ENCODE peak calls at places on chromosome 18, in four cellular contexts. One of them, this sample, is unnamed.

GRCh38 chr18:4004176-4004829 is 450.8 kb downstream of the DLGAP1 start:
- DNase-seq in PC-9: no peak
- DNase-seq in HCT116: peak; percentile 16
- DNase-seq in astrocyte: peak; percentile 47
- DNase-seq in this sample: no peak

GRCh38 chr18:74378179-74378682 is 62.6 kb downstream of the C18orf63 start:
- DNase-seq in PC-9: no peak
- DNase-seq in HCT116: no peak
- DNase-seq in astrocyte: no peak
- DNase-seq in this sample: no peak

GRCh38 chr18:68221116-68221724 is 493.7 kb downstream of the TMX3 start:
- DNase-seq in PC-9: no peak
- DNase-seq in HCT116: no peak
- DNase-seq in astrocyte: peak; percentile 72
- DNase-seq in this sample: no peak

GRCh38 chr18:2471523-2471922 is 99.8 kb downstream of the METTL4 start:
- DNase-seq in PC-9: no peak
- DNase-seq in HCT116: no peak
- DNase-seq in astrocyte: no peak
- DNase-seq in this sample: no peak

GRCh38 chr18:48672671-48673340 is 134.0 kb downstream of the CTIF start:
- DNase-seq in PC-9: no peak
- DNase-seq in HCT116: no peak
- DNase-seq in astrocyte: no peak
- DNase-seq in this sample: peak; percentile 57

GRCh38 chr18:23824704-23825103 is 135.5 kb downstream of the LAMA3 start:
- DNase-seq in PC-9: no peak
- DNase-seq in HCT116: no peak
- DNase-seq in astrocyte: peak; percentile 55
- DNase-seq in this sample: no peak

GRCh38 chr18:8006979-8007378 is 439.9 kb downstream of the PTPRM start:
- DNase-seq in PC-9: no peak
- DNase-seq in HCT116: no peak
- DNase-seq in astrocyte: no peak
- DNase-seq in this sample: no peak

GRCh38 chr18:3494569-3494968 is 44.6 kb downstream of the TGIF1 start:
- DNase-seq in PC-9: no peak
- DNase-seq in HCT116: no peak
- DNase-seq in astrocyte: no peak
- DNase-seq in this sample: no peak

DNA sequence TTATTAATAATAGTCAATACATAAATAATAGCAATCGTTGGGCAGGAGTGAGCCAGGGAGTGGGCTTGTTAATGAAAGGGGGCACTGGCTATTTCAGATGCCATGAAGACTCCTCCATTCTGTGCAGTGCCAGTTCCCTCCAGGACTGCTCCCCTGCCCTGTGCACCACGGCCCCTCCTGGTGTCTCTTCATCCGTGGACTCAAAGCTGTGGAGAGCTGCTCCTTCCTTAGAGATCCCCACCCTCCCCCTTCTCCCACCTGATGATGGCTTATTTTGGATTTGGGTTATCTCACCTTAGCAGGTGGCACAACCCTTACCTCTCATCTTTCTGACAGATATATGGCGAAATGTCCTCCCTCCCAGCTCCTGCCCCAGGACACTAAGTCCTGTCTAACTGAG is 3.1 kb upstream of the CELF4 start:
- DNase-seq in PC-9: no peak
- DNase-seq in HCT116: no peak
- DNase-seq in astrocyte: no peak
- DNase-seq in this sample: no peak
- H3K27me3 ChIP-seq in PC-9: no peaks in the 10 kb centered on the region
- H3K27me3 ChIP-seq in HCT116: peaks cover 2% of the 10 kb centered on the region
- H3K27me3 ChIP-seq in astrocyte: peaks cover 33% of the 10 kb centered on the region
- H3K27me3 ChIP-seq in this sample: no peaks in the 10 kb centered on the region

GRCh38 chr18:22165603-22166069 is 3.8 kb upstream of the GATA6 start:
- DNase-seq in PC-9: no peak
- DNase-seq in HCT116: no peak
- DNase-seq in astrocyte: no peak
- DNase-seq in this sample: no peak

GRCh38 chr18:22163432-22163831 is 6.0 kb upstream of the GATA6 start:
- DNase-seq in PC-9: no peak
- DNase-seq in HCT116: no peak
- DNase-seq in astrocyte: no peak
- DNase-seq in this sample: no peak

GRCh38 chr18:22165049-22165602 is 4.3 kb upstream of the GATA6 start:
- DNase-seq in PC-9: no peak
- DNase-seq in HCT116: no peak
- DNase-seq in astrocyte: no peak
- DNase-seq in this sample: no peak

GRCh38 chr18:22166070-22166972 is 3.1 kb upstream of the GATA6 start:
- DNase-seq in PC-9: no peak
- DNase-seq in HCT116: no peak
- DNase-seq in astrocyte: no peak
- DNase-seq in this sample: no peak

DNA sequence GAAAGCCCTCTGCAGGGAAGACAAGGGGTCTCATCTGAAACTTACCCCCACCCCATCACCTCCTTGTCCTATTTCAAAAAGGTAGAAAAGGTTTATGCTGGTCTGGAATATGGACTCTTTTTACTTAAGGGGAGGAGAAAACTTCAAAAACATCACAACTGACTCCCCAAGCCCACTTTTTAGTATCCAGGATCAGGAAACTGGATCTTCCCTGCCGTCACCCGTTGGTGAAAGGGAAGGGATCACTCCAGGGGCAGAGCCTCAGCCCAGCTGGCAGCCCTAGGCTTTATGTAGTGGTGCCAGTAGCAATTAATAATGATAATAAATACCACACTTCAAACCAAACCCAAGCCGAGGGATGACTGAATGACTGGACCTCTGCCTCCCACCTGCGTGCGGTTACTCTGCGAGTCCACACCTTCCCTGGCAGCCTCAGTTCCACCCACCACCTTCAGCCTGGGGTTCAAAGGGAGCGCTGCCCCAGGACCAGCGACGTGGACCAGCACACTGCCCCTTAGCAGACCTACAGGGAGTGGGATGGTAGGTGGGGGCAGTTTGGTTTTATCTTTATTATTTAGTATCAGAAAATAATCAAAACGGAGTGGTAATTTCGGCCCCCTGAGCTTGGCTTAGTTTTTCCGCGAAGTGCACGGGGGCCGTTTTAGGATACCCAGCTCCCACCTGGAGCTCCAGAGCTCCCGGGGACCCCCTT is 4.9 kb upstream of the GATA6 start:
- DNase-seq in PC-9: no peak
- DNase-seq in HCT116: no peak
- DNase-seq in astrocyte: no peak
- DNase-seq in this sample: no peak
- TF ChIP-seq EZH2 in PC-9: no peak
- TF ChIP-seq EZH2 in HCT116: no peak
- TF ChIP-seq EZH2 in astrocyte: peak; percentile 96
- TF ChIP-seq EZH2 in this sample: no peak

DNA sequence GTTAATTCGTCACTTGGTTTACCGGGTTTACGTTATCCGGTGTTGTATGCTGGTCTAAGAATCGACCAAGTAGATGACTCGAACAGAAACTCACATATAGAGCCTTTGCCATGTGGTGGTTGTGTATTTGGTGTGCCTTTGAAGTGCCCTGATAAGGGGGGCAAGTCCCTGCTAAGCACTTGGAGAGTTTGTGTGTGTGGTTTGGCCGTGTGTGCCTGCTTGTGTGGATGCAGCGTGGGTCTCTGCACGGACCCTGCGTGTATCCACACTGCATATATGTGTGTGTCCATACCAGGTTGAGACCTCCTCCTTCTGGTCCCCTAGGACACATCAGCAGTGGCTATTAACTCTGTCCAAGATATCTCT is 2.4 kb upstream of the CELF4 start:
- DNase-seq in PC-9: no peak
- DNase-seq in HCT116: no peak
- DNase-seq in astrocyte: no peak
- DNase-seq in this sample: no peak
- H3K27me3 ChIP-seq in PC-9: no peaks in the 10 kb centered on the region
- H3K27me3 ChIP-seq in HCT116: peaks cover 4% of the 10 kb centered on the region
- H3K27me3 ChIP-seq in astrocyte: peaks cover 33% of the 10 kb centered on the region
- H3K27me3 ChIP-seq in this sample: no peaks in the 10 kb centered on the region

GRCh38 chr18:57802869-57803118 is 321 bp downstream of the ATP8B1 start:
- DNase-seq in PC-9: no peak
- DNase-seq in HCT116: no peak
- DNase-seq in astrocyte: no peak
- DNase-seq in this sample: no peak

GRCh38 chr18:57801379-57802165 is 1.5 kb downstream of the ATP8B1 start:
- DNase-seq in PC-9: no peak
- DNase-seq in HCT116: no peak
- DNase-seq in astrocyte: no peak
- DNase-seq in this sample: no peak

GRCh38 chr18:57805117-57805516 is 2.0 kb upstream of the ATP8B1 start:
- DNase-seq in PC-9: no peak
- DNase-seq in HCT116: no peak
- DNase-seq in astrocyte: no peak
- DNase-seq in this sample: no peak

GRCh38 chr18:57802166-57802868 is 798 bp downstream of the ATP8B1 start:
- DNase-seq in PC-9: no peak
- DNase-seq in HCT116: no peak
- DNase-seq in astrocyte: no peak
- DNase-seq in this sample: peak; percentile 32

DNA sequence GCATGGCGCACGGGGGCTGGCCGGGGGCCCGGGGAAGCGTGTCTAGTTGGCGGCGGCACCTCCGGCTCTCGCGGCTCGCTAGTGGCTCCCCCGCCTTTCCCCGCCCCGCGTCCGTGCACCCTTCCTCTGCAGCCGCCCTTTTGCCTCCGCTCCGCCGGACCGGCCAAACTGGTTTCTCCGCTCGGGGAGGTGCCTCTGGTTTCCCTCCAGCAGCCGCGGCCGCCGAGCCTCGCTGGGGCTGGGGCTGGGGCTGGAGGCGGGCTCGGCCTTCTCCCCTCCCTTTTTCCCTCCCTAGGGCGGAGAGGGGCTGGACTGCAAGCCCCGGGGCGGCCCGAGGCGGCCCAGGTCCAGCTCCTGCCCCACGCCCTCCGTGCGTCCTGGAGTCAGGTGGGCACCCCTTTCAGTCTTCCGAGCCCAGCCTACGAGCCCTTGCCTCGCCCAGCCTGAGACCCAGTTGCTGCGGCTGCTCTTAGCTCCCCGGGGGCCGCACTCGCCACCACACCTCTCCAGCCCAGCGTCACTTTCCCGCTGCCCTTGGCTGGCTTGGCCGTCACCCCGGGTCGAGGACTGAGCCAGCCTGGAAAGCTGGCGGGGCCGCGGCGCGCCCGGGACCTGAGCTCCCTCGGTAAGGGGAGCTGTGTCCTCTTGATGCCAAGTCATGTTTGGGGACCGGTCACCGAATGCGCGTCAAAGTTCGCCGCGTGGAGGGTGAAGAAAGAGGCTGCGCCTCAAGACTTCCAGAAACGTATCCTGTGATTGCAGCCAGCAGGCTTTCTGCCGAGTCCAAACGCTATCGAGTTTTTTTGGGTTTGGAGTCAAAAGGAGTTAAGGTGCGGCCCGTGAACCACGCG is at the start of gene ATP8B1:
- DNase-seq in PC-9: peak; percentile 95
- DNase-seq in HCT116: peak; percentile 78
- DNase-seq in astrocyte: peak; percentile 65
- DNase-seq in this sample: no peak
- TF ChIP-seq EZH2 in PC-9: no peak
- TF ChIP-seq EZH2 in HCT116: no peak
- TF ChIP-seq EZH2 in astrocyte: no peak
- TF ChIP-seq EZH2 in this sample: no peak

GRCh38 chr18:46650681-46651080 is 6.3 kb downstream of the LOXHD1 start:
- DNase-seq in PC-9: no peak
- DNase-seq in HCT116: no peak
- DNase-seq in astrocyte: no peak
- DNase-seq in this sample: no peak

GRCh38 chr18:46646468-46646867 is 10.6 kb downstream of the LOXHD1 start:
- DNase-seq in PC-9: no peak
- DNase-seq in HCT116: no peak
- DNase-seq in astrocyte: no peak
- DNase-seq in this sample: no peak

DNA sequence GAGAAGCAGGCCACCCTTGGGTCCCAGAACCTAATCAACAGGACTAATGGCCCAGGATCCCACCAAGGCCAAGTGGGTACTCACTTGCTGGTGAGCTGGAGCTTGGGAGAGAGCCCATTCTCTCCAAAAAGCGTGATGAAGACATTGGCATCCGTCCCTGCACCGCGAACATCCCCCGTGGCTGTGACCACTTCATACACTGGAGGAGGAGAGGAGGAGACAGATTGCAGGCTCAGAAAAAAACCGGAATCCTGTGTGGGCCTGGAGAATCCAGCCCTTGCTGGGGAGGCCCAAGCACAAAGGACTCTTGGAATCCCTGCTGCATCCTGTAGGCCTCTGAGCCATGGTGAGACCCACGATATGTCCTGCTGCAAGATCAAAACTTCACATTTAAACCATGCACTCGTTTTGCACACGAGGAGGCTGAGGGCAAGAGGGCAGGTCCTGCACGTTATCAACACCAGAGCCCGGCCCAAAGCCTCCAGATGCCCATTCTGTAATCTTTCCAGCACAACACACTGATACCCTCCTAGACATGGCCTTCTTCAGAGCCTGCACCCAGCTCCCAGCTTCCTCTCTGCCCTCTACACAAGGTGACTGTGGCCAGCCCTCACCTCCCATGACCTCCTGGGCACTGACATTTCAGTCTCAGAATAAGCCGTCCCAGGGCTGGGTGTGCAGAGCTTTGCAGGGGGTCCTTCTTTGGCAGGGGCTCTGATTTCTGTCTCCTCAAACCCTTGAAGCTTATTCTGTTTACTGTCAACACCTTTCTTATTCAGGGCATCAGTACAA is 7.8 kb downstream of the LOXHD1 start:
- DNase-seq in PC-9: no peak
- DNase-seq in HCT116: no peak
- DNase-seq in astrocyte: no peak
- DNase-seq in this sample: no peak
- H3K27me3 ChIP-seq in PC-9: peaks cover 55% of the 10 kb centered on the region
- H3K27me3 ChIP-seq in HCT116: peaks cover 16% of the 10 kb centered on the region
- H3K27me3 ChIP-seq in astrocyte: peaks cover 5% of the 10 kb centered on the region
- H3K27me3 ChIP-seq in this sample: no peaks in the 10 kb centered on the region

GRCh38 chr18:57430166-57430958 is 4.8 kb upstream of the ONECUT2 start:
- DNase-seq in PC-9: no peak
- DNase-seq in HCT116: no peak
- DNase-seq in astrocyte: no peak
- DNase-seq in this sample: no peak
- TF ChIP-seq EZH2 in PC-9: no peak
- TF ChIP-seq EZH2 in HCT116: no peak
- TF ChIP-seq EZH2 in astrocyte: peak; percentile 87
- TF ChIP-seq EZH2 in this sample: no peak

GRCh38 chr18:45841765-45842442 is 16.4 kb downstream of the SIGLEC15 start:
- DNase-seq in PC-9: no peak
- DNase-seq in HCT116: no peak
- DNase-seq in astrocyte: no peak
- DNase-seq in this sample: no peak

GRCh38 chr18:45841060-45841764 is 15.7 kb downstream of the SIGLEC15 start:
- DNase-seq in PC-9: no peak
- DNase-seq in HCT116: no peak
- DNase-seq in astrocyte: no peak
- DNase-seq in this sample: no peak

GRCh38 chr18:45838302-45839070 is 13.0 kb downstream of the SIGLEC15 start:
- DNase-seq in PC-9: no peak
- DNase-seq in HCT116: no peak
- DNase-seq in astrocyte: no peak
- DNase-seq in this sample: no peak

GRCh38 chr18:45837283-45838070 is 12.0 kb downstream of the SIGLEC15 start:
- DNase-seq in PC-9: peak; percentile 19
- DNase-seq in HCT116: no peak
- DNase-seq in astrocyte: peak; percentile 36
- DNase-seq in this sample: no peak

GRCh38 chr18:45839415-45840395 is 14.2 kb downstream of the SIGLEC15 start:
- DNase-seq in PC-9: peak; percentile 37
- DNase-seq in HCT116: peak; percentile 10
- DNase-seq in astrocyte: peak; percentile 52
- DNase-seq in this sample: no peak
- H3K27me3 ChIP-seq in PC-9: no peaks in the 10 kb centered on the region
- H3K27me3 ChIP-seq in HCT116: no peaks in the 10 kb centered on the region
- H3K27me3 ChIP-seq in astrocyte: peaks cover 3% of the 10 kb centered on the region
- H3K27me3 ChIP-seq in this sample: no peaks in the 10 kb centered on the region

This sample was measured in DND-41.